ENCODE peak calls at places on chromosome 15, in five cellular contexts. S is breast epithelium, E is K562, B is GM23338, X is IMR-90. T is an unnamed sample. For H3K36me3, the result is how much of the 10 kb centered on the place peaks cover.

GRCh38 chr15:99613887-99614642 is 48.3 kb downstream of the MEF2A start:
- DNase-seq in S (no peak), E (no peak), B (no peak), X (peak), T (no peak)

GRCh38 chr15:94105760-94106159 is 125.6 kb upstream of the MCTP2 start:
- DNase-seq in S (no peak), E (no peak), B (peak), X (no peak), T (no peak)

GRCh38 chr15:20340931-20341661 is 200.5 kb downstream of the GOLGA6L6 start:
- DNase-seq in S (peak), E (peak), B (no peak), X (no peak), T (no peak)

GRCh38 chr15:39918688-39919385 is 1.2 kb downstream of the GPR176 start:
- DNase-seq in S (no peak), E (no peak), B (no peak), X (peak), T (no peak)

GRCh38 chr15:42037650-42038049 is 16.8 kb upstream of the PLA2G4E start:
- DNase-seq in S (no peak), E (no peak), B (no peak), X (no peak), T (no peak)

GRCh38 chr15:55008397-55008796 is 188.3 kb downstream of the RSL24D1 start:
- DNase-seq in S (no peak), E (no peak), B (no peak), X (no peak), T (no peak)

GRCh38 chr15:72375501-72375845 is 341 bp downstream of the HEXA start:
- DNase-seq in S (no peak), E (no peak), B (peak), X (no peak), T (peak)

GRCh38 chr15:81161215-81161673 is 27.2 kb downstream of the CFAP161 start:
- DNase-seq in S (no peak), E (no peak), B (no peak), X (no peak), T (no peak)

GRCh38 chr15:56886450-56886856 is 32.0 kb upstream of the TCF12 start:
- DNase-seq in S (no peak), E (no peak), B (peak), X (peak), T (no peak)

GRCh38 chr15:71252036-71252898 is 137.0 kb downstream of the THSD4 start:
- DNase-seq in S (no peak), E (no peak), B (no peak), X (peak), T (no peak)

GRCh38 chr15:84797212-84797611 is 19.9 kb upstream of the ALPK3 start:
- DNase-seq in S (no peak), E (no peak), B (no peak), X (peak), T (no peak)

GRCh38 chr15:88629071-88629470 is 7.9 kb downstream of the AEN start:
- DNase-seq in S (no peak), E (no peak), B (no peak), X (no peak), T (no peak)
- H3K36me3 ChIP-seq in S (under half), E (half or more), B (half or more), X (half or more), T (under half)

DNA sequence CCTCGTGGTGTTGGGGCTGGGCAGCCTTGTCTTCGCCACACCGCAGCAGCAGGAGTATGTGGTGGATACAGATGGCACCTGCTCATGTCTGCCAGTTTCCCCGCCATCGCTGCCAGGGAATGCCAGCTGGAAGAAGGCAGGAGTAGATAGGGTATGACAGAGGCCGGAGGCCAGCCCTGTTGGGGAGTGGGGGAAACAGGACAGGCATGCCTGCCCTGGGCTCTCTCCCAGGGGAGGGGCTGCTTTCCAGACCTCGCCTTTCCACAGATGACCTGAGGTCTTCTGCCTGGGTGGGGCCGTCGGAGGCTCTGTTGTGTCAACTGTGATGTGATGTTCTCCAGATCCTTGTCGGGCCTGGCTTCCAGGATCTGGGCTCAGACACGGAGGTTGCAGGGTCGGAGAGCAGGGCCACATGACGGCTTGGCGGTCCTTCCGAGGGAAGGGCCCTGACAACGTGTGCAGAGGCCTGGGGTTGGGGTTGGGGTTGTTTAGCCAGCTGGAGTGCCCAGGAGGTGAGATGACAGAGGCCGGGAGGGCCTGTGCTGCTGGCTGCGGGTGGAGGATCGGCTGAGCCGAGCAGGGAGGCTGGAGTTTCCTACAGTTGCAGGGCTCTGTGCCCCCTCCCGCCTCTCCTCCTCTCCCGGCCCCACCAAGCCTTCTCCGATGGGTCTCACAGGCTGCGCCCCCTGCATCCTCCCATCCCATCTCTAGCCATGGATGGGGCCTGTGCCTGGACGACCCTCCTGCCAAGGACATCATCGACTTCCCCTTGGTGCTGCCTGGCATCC is 102.0 kb downstream of the TBC1D2B start:
- DNase-seq in S (no peak), E (no peak), B (no peak), X (no peak), T (no peak)
- TF ChIP-seq CTCF in S (no peak), E (no peak), B (no peak), X (no peak), T (no peak)

GRCh38 chr15:27768731-27769510 is 330.2 kb downstream of the OCA2 start:
- DNase-seq in S (no peak), E (no peak), B (peak), X (no peak), T (no peak)
- H3K36me3 ChIP-seq in S (under half), E (under half), B (under half), X (under half), T (under half)

GRCh38 chr15:27906802-27907201 is 192.3 kb downstream of the OCA2 start:
- DNase-seq in S (no peak), E (no peak), B (no peak), X (no peak), T (no peak)

DNA sequence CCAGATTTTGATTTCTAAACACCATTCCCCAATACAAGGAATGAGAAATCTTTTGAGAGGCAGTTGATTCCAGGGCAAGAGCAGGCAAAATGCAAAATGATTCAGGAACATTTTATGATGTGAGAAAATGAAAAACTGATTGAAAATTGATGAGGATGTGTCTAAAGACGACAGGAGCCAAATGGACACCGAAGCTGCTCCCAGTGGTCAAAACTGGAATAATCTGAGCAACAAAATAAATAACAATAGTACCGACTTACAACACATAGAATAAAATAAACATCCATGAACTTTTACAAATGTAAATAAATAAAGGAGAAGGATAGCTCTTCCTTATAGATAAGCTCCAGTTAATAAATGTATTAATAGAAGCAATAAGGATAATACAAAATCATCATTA is 186.8 kb downstream of the OCA2 start:
- DNase-seq in S (no peak), E (no peak), B (no peak), X (no peak), T (no peak)
- TF ChIP-seq CTCF in S (no peak), E (no peak), B (peak), X (no peak), T (no peak)

GRCh38 chr15:75361361-75361988 is 6.9 kb downstream of the MAN2C1 start:
- DNase-seq in S (no peak), E (no peak), B (no peak), X (no peak), T (no peak)
- H3K36me3 ChIP-seq in S (under half), E (half or more), B (under half), X (half or more), T (under half)

DNA sequence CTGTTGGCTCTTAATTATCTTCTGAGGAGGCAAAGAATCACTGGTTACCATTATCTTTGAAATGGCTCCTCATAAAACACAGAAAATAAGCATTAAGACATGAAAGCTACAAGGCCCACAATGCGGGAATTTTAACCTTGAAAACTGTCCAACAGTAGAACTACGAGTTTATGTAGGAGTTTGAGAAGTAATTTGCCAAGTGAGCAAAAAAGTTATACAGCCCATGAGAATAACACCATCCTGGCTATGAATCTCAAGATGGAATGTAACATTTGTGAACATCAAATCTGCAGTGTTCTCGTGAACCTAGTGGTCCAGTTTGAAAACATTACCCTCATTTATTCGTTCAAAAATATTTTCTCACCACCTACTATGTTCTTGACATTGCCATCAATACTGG is 172.4 kb downstream of the ALDH1A2 start:
- DNase-seq in S (no peak), E (no peak), B (no peak), X (no peak), T (no peak)
- TF ChIP-seq CTCF in S (no peak), E (no peak), B (no peak), X (no peak), T (no peak)

T was measured in tibial nerve.